ENCODE peak calls at places on chromosomes 11 and 22, in six cellular contexts. Y is coronary artery; T is foreskin fibroblast; Q is brain microvascular endothelial cell; B is CD8-positive, alpha-beta T cell; F is choroid plexus epithelial cell. E is an unnamed sample.

GRCh38 chr11:11422291-11423128 is 69.5 kb upstream of the CSNK2A3 start:
- DNase-seq in Y (no peak), T (peak; percentile 23), Q (no peak), B (no peak), F (no peak), E (no peak)

GRCh38 chr11:64339754-64340408 is at the start of gene CCDC88B:
- DNase-seq in Y (peak; percentile 75), T (no peak), Q (no peak), B (peak; percentile 91), F (no peak), E (no peak)

GRCh38 chr22:49179886-49180682 is 647.6 kb downstream of the BRD1 start:
- DNase-seq in Y (no peak), T (no peak), Q (no peak), B (no peak), F (no peak), E (no peak)

GRCh38 chr11:46845440-46845739 is 690 bp downstream of the CKAP5 start:
- DNase-seq in Y (no peak), T (peak; percentile 7), Q (no peak), B (no peak), F (peak; percentile 21), E (no peak)

GRCh38 chr11:66288138-66288865 is 641 bp downstream of the YIF1A start:
- DNase-seq in Y (no peak), T (no peak), Q (no peak), B (peak; percentile 21), F (peak; percentile 27), E (no peak)

GRCh38 chr11:47991266-47991830 is 11.0 kb downstream of the PTPRJ start:
- DNase-seq in Y (no peak), T (no peak), Q (no peak), B (no peak), F (no peak), E (no peak)

GRCh38 chr11:70252844-70253243 is 17.6 kb upstream of the PPFIA1 start:
- DNase-seq in Y (no peak), T (no peak), Q (no peak), B (no peak), F (no peak), E (no peak)

GRCh38 chr11:16881074-16881709 is 133.0 kb downstream of the PLEKHA7 start:
- DNase-seq in Y (no peak), T (peak; percentile 18), Q (peak; percentile 12), B (no peak), F (peak; percentile 46), E (no peak)

GRCh38 chr11:126874276-126874675 is 126.3 kb downstream of the KIRREL3 start:
- DNase-seq in Y (no peak), T (no peak), Q (no peak), B (no peak), F (no peak), E (no peak)

GRCh38 chr11:10358696-10359095 is 53.8 kb downstream of the ADM start:
- DNase-seq in Y (no peak), T (no peak), Q (no peak), B (no peak), F (no peak), E (no peak)

GRCh38 chr11:85682330-85683305 is 3.4 kb downstream of the CCDC89 start:
- DNase-seq in Y (no peak), T (peak; percentile 24), Q (peak; percentile 17), B (peak; percentile 64), F (peak; percentile 61), E (no peak)

GRCh38 chr22:44448271-44448780 is 49.7 kb downstream of the RTL6 start:
- DNase-seq in Y (no peak), T (peak; percentile 82), Q (peak; percentile 90), B (no peak), F (peak; percentile 95), E (peak; percentile 90)

GRCh38 chr11:118618991-118619375 is 11.6 kb downstream of the PHLDB1 start:
- DNase-seq in Y (peak; percentile 90), T (peak; percentile 82), Q (peak; percentile 74), B (no peak), F (peak; percentile 59), E (no peak)

GRCh38 chr11:6943131-6943530 is 16.9 kb downstream of the ZNF215 start:
- DNase-seq in Y (no peak), T (peak; percentile 21), Q (no peak), B (no peak), F (peak; percentile 26), E (no peak)

GRCh38 chr11:70087446-70088167 is 9.5 kb downstream of the ANO1 start:
- DNase-seq in Y (no peak), T (no peak), Q (no peak), B (no peak), F (no peak), E (no peak)

GRCh38 chr11:17531071-17531817 is 13.0 kb downstream of the USH1C start:
- DNase-seq in Y (no peak), T (no peak), Q (no peak), B (no peak), F (no peak), E (no peak)

GRCh38 chr11:9139628-9140357 is 48.4 kb upstream of the SCUBE2 start:
- DNase-seq in Y (no peak), T (no peak), Q (no peak), B (no peak), F (no peak), E (no peak)

GRCh38 chr22:41178425-41178975 is 26.6 kb upstream of the L3MBTL2 start:
- DNase-seq in Y (no peak), T (no peak), Q (no peak), B (no peak), F (no peak), E (no peak)

GRCh38 chr11:117985953-117986887 is at the start of gene IL10RA:
- DNase-seq in Y (peak; percentile 85), T (peak; percentile 53), Q (peak; percentile 32), B (peak; percentile 80), F (peak; percentile 49), E (no peak)

GRCh38 chr11:119417726-119418540 is 5.0 kb downstream of the THY1 start:
- DNase-seq in Y (no peak), T (peak; percentile 93), Q (peak; percentile 62), B (no peak), F (peak; percentile 47), E (peak; percentile 87)

GRCh38 chr22:44648821-44649566 is 53.0 kb upstream of the PRR5 start:
- DNase-seq in Y (no peak), T (peak; percentile 94), Q (peak; percentile 6), B (no peak), F (peak; percentile 49), E (peak; percentile 98)

DNA sequence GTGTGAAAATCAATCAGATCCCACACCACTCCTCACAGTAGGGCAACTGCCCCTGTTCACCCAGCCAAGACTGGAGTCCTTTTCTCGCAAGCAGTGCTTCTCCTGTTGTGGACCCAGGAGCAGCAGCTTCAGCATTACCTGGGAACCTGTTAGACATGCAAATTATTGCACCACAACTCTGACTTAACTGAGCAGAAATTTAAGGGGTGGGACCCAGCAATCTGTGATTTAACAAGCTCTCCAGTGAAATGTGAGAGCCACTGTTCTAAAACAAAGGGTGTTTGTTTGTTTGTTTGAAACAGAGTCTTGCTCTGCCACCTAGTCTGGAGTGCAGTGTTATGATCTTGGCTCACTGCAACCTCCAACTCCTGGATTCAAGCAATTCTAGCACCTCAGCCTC is 591.4 kb downstream of the SOX6 start:
- DNase-seq in Y (no peak), T (no peak), Q (no peak), B (no peak), F (no peak), E (no peak)
- TF ChIP-seq CTCF in Y (no peak), T (no peak), Q (no peak), B (no peak), F (no peak), E (no peak)

DNA sequence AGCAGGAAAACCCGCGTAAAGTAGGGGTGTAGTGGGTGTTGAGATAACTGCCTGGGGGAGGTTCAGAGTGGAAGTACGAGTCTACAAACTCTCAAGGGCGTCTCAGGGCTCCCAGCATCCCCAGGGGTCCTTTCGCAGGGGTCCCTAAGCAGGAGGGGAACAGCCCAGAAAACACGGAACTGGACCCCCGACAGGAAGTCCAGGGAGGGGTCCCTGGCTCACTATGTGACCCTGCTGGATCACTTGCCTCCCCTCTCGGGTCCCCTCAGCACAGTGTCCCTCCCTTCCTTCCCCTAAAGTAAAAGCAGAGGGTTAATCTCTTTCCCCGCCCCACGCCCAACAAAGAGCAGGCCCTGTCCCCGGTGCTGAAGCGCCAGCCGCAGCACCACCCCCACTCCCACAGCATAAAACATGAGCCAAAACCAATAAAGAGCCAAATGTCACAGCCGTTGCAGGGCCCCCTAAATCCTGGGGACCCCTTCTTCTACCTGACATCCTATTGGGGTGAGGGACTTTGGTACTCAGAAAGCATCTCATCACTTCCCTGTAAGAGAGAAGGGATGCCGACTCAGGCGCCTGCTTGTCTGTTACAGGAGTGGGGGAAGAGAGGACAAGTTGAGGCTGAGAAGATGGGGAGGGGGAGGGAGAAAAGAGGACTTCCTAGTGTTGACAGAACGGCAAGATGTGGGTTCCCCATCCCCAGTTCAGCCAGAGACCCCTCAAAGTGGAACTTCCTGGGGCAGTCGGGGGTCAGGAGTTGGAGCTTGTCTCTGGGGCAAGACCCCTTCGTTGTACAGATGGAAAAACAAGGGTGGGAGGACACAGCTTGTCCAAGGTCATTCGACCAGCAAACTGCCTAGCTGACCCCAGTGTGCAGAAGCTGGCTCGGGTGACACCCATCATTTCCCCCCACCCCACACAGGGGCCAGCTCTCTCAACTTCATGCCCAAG is 1.4 kb upstream of the NEFH start:
- DNase-seq in Y (no peak), T (no peak), Q (no peak), B (peak; percentile 22), F (peak; percentile 21), E (no peak)
- H3K4me3 ChIP-seq in Y (no peak overlapping the region), T (no peak overlapping the region), Q (no peak overlapping the region), B (no peak overlapping the region), F (no peak overlapping the region), E (no peak overlapping the region)

GRCh38 chr11:123187670-123188507 is 7.2 kb downstream of the CLMP start:
- DNase-seq in Y (no peak), T (peak; percentile 26), Q (peak; percentile 11), B (no peak), F (peak; percentile 60), E (no peak)

GRCh38 chr11:123190504-123190903 is 4.5 kb downstream of the CLMP start:
- DNase-seq in Y (no peak), T (peak; percentile 32), Q (no peak), B (no peak), F (no peak), E (no peak)

GRCh38 chr11:123187221-123187620 is 7.8 kb downstream of the CLMP start:
- DNase-seq in Y (no peak), T (no peak), Q (no peak), B (no peak), F (no peak), E (no peak)

GRCh38 chr11:123186291-123186690 is 8.8 kb downstream of the CLMP start:
- DNase-seq in Y (no peak), T (no peak), Q (no peak), B (no peak), F (no peak), E (no peak)

DNA sequence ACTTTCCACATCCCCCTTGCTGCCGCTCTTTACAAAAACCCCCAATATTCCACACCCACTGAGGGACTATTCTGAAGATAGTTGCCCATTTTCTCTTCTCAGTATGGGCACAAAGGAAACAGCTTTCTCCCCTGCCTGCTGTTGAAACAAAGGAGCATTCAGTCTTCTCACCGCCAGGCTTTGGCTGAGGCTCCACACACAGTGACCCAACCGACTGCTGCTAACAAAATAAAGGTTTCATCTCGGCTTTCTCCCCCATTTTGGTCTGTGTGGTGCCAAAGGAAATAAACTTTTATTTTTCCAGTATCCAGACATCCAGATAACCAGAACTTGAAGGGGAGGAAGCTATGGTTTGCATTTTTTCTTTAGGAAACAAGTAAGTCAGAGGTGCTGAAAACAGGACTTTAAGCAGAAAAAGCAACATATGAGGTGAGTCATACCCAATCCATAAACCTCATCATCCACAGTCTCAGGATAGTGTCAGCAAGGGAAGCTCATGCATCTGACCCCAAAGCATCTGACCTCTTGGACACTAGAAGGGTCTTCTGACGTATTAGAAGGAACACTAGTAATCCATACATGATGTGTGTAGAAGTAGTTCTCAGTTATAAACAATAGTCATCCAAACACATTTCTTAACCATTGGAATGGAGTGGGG is 6.4 kb downstream of the CLMP start:
- DNase-seq in Y (no peak), T (peak; percentile 96), Q (peak; percentile 66), B (no peak), F (peak; percentile 89), E (no peak)
- TF ChIP-seq CTCF in Y (no peak), T (no peak), Q (peak; percentile 44), B (no peak), F (peak; percentile 45), E (no peak)

GRCh38 chr11:1692708-1693326 is 4.2 kb upstream of the KRTAP5-6 start:
- DNase-seq in Y (peak; percentile 65), T (no peak), Q (no peak), B (no peak), F (no peak), E (no peak)
- H3K4me3 ChIP-seq in Y (peak overlapping the region; percentile 62), T (no peak overlapping the region), Q (no peak overlapping the region), B (no peak overlapping the region), F (no peak overlapping the region), E (no peak overlapping the region)